ENCODE peak calls at places on chromosomes 1 and 21, in nine cellular contexts. Y is right atrium auricular region; S is HCT116; H is upper lobe of left lung; L is A549; P is PC-3; T is CD8-positive, alpha-beta T cell; U is breast epithelium; X is A673. C is an unnamed sample.

GRCh38 chr1:40770296-40771070 is 13.1 kb upstream of the KCNQ4 start:
- DNase-seq in Y (no peak), S (no peak), H (no peak), L (no peak), P (no peak), T (no peak), U (no peak), X (no peak), C (no peak)

GRCh38 chr1:156055649-156056048 is 1.1 kb downstream of the LAMTOR2 start:
- DNase-seq in Y (no peak), S (no peak), H (no peak), L (no peak), P (no peak), T (no peak), U (no peak), X (no peak), C (no peak)

GRCh38 chr21:23968722-23969647 is 1638.3 kb downstream of the MRPL39 start:
- DNase-seq in Y (no peak), S (no peak), H (peak; percentile 40), L (peak; percentile 4), P (peak; percentile 93), T (peak; percentile 67), U (no peak), X (peak; percentile 58), C (peak; percentile 56)

GRCh38 chr1:228378453-228379164 is 28.0 kb downstream of the TRIM11 start:
- DNase-seq in Y (peak; percentile 73), S (peak; percentile 56), H (peak; percentile 50), L (peak; percentile 72), P (peak; percentile 62), T (peak; percentile 49), U (peak; percentile 71), X (peak; percentile 74), C (peak; percentile 86)

GRCh38 chr1:157770442-157771043 is 6.4 kb downstream of the FCRL2 start:
- DNase-seq in Y (no peak), S (no peak), H (no peak), L (peak; percentile 10), P (peak; percentile 8), T (no peak), U (no peak), X (peak; percentile 59), C (peak; percentile 14)

GRCh38 chr1:239811211-239811902 is 280.3 kb upstream of the FMN2 start:
- DNase-seq in Y (no peak), S (no peak), H (no peak), L (no peak), P (no peak), T (no peak), U (no peak), X (no peak), C (no peak)

GRCh38 chr1:157045251-157046218 is at the start of gene ARHGEF11:
- DNase-seq in Y (peak; percentile 79), S (peak; percentile 64), H (peak; percentile 90), L (peak; percentile 88), P (peak; percentile 97), T (no peak), U (peak; percentile 86), X (peak; percentile 90), C (peak; percentile 97)

GRCh38 chr21:46443910-46444309 is 14.8 kb upstream of the DIP2A start:
- DNase-seq in Y (no peak), S (no peak), H (no peak), L (no peak), P (no peak), T (no peak), U (no peak), X (no peak), C (no peak)

GRCh38 chr1:228082975-228083870 is 715 bp downstream of the ARF1 start:
- DNase-seq in Y (no peak), S (no peak), H (peak; percentile 57), L (no peak), P (peak; percentile 48), T (peak; percentile 40), U (no peak), X (no peak), C (peak; percentile 48)

GRCh38 chr1:27602510-27603319 is 1.2 kb downstream of the AHDC1 start:
- DNase-seq in Y (peak; percentile 70), S (no peak), H (peak; percentile 69), L (no peak), P (peak; percentile 45), T (no peak), U (peak; percentile 72), X (peak; percentile 48), C (peak; percentile 29)

GRCh38 chr1:64826991-64827390 is 82.1 kb downstream of the RAVER2 start:
- DNase-seq in Y (no peak), S (no peak), H (no peak), L (no peak), P (no peak), T (no peak), U (no peak), X (peak; percentile 64), C (no peak)

GRCh38 chr1:205576805-205577761 is 54.7 kb downstream of the ELK4 start:
- DNase-seq in Y (no peak), S (no peak), H (no peak), L (peak; percentile 15), P (no peak), T (no peak), U (no peak), X (no peak), C (no peak)

GRCh38 chr1:8652607-8653046 is 164.8 kb downstream of the RERE start:
- DNase-seq in Y (no peak), S (no peak), H (no peak), L (no peak), P (no peak), T (no peak), U (no peak), X (no peak), C (no peak)

GRCh38 chr1:3055051-3055450 is 14.0 kb upstream of the PRDM16 start:
- DNase-seq in Y (no peak), S (no peak), H (no peak), L (no peak), P (no peak), T (no peak), U (peak; percentile 31), X (no peak), C (no peak)

GRCh38 chr1:155975375-155976061 is 2.8 kb downstream of the ARHGEF2 start:
- DNase-seq in Y (no peak), S (no peak), H (no peak), L (no peak), P (no peak), T (no peak), U (no peak), X (no peak), C (no peak)

GRCh38 chr1:154326546-154327465 is 1.5 kb downstream of the ATP8B2 start:
- DNase-seq in Y (peak; percentile 90), S (no peak), H (no peak), L (peak; percentile 40), P (peak; percentile 62), T (no peak), U (no peak), X (peak; percentile 18), C (no peak)

GRCh38 chr1:161367684-161368398 is at the start of gene CFAP126:
- DNase-seq in Y (peak; percentile 79), S (peak; percentile 51), H (peak; percentile 82), L (peak; percentile 77), P (peak; percentile 73), T (peak; percentile 39), U (peak; percentile 61), X (peak; percentile 77), C (peak; percentile 57)

GRCh38 chr1:95058974-95059373 is 13.8 kb downstream of the ALG14 start:
- DNase-seq in Y (no peak), S (no peak), H (no peak), L (no peak), P (no peak), T (no peak), U (no peak), X (no peak), C (no peak)

GRCh38 chr1:58576727-58577675 is at the start of gene TACSTD2:
- DNase-seq in Y (no peak), S (no peak), H (peak; percentile 93), L (no peak), P (peak; percentile 95), T (no peak), U (peak; percentile 95), X (no peak), C (peak; percentile 92)
- TF ChIP-seq CTCF in Y (no peak), S (no peak), H (no peak), L (no peak), P (peak; percentile 30), T (no peak), U (peak; percentile 20), X (no peak), C (no peak)

DNA sequence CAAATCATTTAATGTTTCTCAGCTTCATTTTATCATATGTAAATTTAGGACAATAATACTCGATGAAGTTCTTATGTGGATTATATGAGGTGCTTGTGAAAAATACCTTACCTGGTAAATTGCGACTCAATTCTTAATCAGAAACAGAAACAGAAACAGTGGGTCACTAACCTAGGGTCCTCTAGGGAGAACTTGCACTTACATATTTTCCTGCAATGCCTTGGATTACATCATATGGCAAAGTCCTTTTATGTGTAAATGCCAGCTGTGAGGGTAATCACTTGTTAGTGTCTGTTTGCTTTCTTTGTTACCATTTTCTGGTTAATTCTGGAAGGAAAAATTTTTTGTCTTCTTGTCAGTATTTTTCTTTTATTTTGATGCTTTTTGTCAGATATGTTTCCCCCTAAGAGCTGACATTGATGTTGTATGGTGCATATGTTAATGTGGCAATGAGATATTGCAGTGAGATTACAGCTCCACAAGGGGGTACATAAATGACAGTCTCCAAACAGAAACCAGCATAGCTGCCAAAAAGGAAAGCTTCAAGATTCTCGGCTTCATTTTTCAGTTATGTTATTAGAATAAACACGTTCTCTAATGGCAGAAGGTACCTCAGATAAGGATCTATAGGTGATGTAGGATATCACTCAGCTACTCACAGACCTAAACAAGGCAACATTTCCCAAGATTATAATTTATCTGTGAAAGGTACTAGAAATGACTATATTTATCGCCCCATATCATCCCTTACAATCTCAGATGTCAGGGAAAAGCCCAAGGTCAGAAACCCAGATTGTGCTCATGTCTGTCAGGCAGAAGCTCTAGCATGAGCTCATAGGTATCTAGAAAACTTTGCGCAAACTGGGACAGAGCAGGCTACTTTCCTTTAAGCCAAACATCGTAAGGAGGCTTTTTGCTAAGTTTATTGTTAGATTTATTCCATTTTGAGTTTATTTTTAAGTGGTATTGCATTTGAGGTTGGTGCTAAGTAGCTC is 119.9 kb downstream of the FASLG start:
- DNase-seq in Y (no peak), S (no peak), H (no peak), L (no peak), P (peak; percentile 52), T (no peak), U (no peak), X (peak; percentile 18), C (no peak)
- TF ChIP-seq CTCF in Y (no peak), S (peak; percentile 26), H (no peak), L (no peak), P (peak; percentile 68), T (peak; percentile 44), U (no peak), X (peak; percentile 34), C (no peak)

DNA sequence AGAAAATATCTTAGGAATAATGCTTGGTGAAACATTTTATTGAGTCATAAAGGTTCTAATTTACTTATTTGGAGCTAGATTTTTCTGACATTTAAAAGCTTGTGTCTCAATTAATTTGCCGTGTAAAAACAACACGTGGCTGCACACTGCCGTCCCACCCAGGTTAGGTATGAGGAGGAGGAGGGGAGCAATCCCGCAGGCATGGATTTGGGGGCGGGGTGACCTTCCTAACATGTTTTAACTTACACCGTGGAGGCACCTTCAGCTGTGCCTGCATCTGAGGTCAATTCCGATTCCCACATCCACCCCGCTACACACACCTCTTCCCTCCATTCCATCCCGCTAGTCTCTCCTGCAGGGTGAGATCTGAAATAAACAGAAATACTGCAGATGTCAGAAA is 28.5 kb upstream of the UMODL1 start:
- DNase-seq in Y (no peak), S (no peak), H (no peak), L (no peak), P (no peak), T (no peak), U (no peak), X (no peak), C (no peak)
- TF ChIP-seq CTCF in Y (no peak), S (no peak), H (no peak), L (no peak), P (no peak), T (no peak), U (no peak), X (no peak), C (no peak)

GRCh38 chr1:30755746-30756145 is 1.8 kb downstream of the LAPTM5 start:
- DNase-seq in Y (no peak), S (no peak), H (no peak), L (no peak), P (no peak), T (no peak), U (no peak), X (no peak), C (no peak)
- TF ChIP-seq CTCF in Y (no peak), S (no peak), H (no peak), L (no peak), P (no peak), T (no peak), U (no peak), X (no peak), C (no peak)

C was measured in Calu3.